ENCODE peak calls at places on chromosome 5, in nine cellular contexts. N, M, Q, J, B, K, L, D and U are unnamed samples.

GRCh38 chr5:75734913-75735789 is 17.9 kb upstream of the POC5 start:
- DNase-seq in M (peak; percentile 10), B (peak; percentile 43), K (peak; percentile 58), Q (peak; percentile 16), L (no peak), N (peak; percentile 4), J (peak; percentile 73), D (no peak), U (peak; percentile 46)

GRCh38 chr5:170596482-170596881 is 92.7 kb downstream of the KCNIP1 start:
- DNase-seq in M (no peak), L (no peak), D (no peak), K (no peak), J (peak; percentile 11), Q (no peak), B (no peak), N (no peak), U (no peak)

GRCh38 chr5:137096149-137097103 is 402.7 kb downstream of the SPOCK1 start:
- DNase-seq in L (no peak), D (peak; percentile 76), B (no peak), Q (peak; percentile 57), M (no peak), J (no peak), K (no peak), N (peak; percentile 27), U (peak; percentile 81)

GRCh38 chr5:37776826-37777225 is 63.0 kb downstream of the GDNF start:
- DNase-seq in Q (no peak), J (no peak), M (no peak), B (no peak), K (no peak), D (peak; percentile 86), N (peak; percentile 45), L (no peak), U (peak; percentile 77)

GRCh38 chr5:158384535-158385421 is 525.8 kb upstream of the CLINT1 start:
- DNase-seq in Q (peak; percentile 97), N (peak; percentile 97), M (no peak), L (no peak), K (no peak), J (no peak), D (peak; percentile 98), B (no peak), U (peak; percentile 77)

GRCh38 chr5:178683758-178684157 is 46.7 kb downstream of the ZNF354A start:
- DNase-seq in J (no peak), Q (no peak), N (no peak), B (no peak), D (no peak), L (no peak), K (no peak), M (no peak), U (no peak)

GRCh38 chr5:93582677-93583524 is at the start of gene NR2F1:
- DNase-seq in N (peak; percentile 99), B (peak; percentile 99), Q (peak; percentile 92), J (peak; percentile 95), L (peak; percentile 96), K (peak; percentile 95), D (peak; percentile 100), M (no peak), U (peak; percentile 98)

GRCh38 chr5:132557425-132557805 is 638 bp downstream of the RAD50 start:
- DNase-seq in L (peak; percentile 48), B (peak; percentile 82), M (peak; percentile 73), K (peak; percentile 56), Q (peak; percentile 33), N (peak; percentile 29), J (peak; percentile 78), D (peak; percentile 11), U (peak; percentile 50)

GRCh38 chr5:160831801-160832200 is 20.2 kb downstream of the ATP10B start:
- DNase-seq in K (no peak), Q (peak; percentile 14), N (no peak), L (no peak), J (no peak), D (no peak), M (no peak), B (no peak), U (no peak)

GRCh38 chr5:147223951-147224791 is 10.7 kb upstream of the STK32A start:
- DNase-seq in B (peak; percentile 8), N (peak; percentile 42), M (peak; percentile 3), D (peak; percentile 32), J (peak; percentile 59), L (no peak), Q (peak; percentile 21), K (peak; percentile 70), U (peak; percentile 83)

GRCh38 chr5:95864456-95864855 is 41.9 kb upstream of the GLRX start:
- DNase-seq in M (no peak), Q (no peak), K (no peak), B (no peak), D (no peak), N (no peak), L (no peak), J (no peak), U (no peak)

GRCh38 chr5:36060516-36060885 is 6.2 kb downstream of the UGT3A2 start:
- DNase-seq in D (no peak), M (peak; percentile 30), B (no peak), Q (no peak), L (no peak), J (peak; percentile 34), K (no peak), N (no peak), U (no peak)

GRCh38 chr5:149775785-149776184 is 45.7 kb downstream of the PPARGC1B start:
- DNase-seq in M (peak; percentile 61), J (peak; percentile 58), B (peak; percentile 25), D (no peak), N (no peak), L (no peak), Q (peak; percentile 20), K (peak; percentile 41), U (no peak)

GRCh38 chr5:55062039-55062779 is 38.2 kb downstream of the GZMK start:
- DNase-seq in L (no peak), K (no peak), B (no peak), D (no peak), J (no peak), M (no peak), Q (no peak), N (no peak), U (no peak)

GRCh38 chr5:71533614-71534013 is 53.5 kb upstream of the MCCC2 start:
- DNase-seq in D (no peak), J (peak; percentile 1), K (no peak), L (no peak), B (no peak), Q (peak; percentile 12), N (peak; percentile 38), M (peak; percentile 23), U (peak; percentile 27)

GRCh38 chr5:152701305-152701704 is 296.2 kb upstream of the NMUR2 start:
- DNase-seq in N (no peak), L (no peak), Q (no peak), J (no peak), M (no peak), B (no peak), D (no peak), K (no peak), U (no peak)

GRCh38 chr5:115267617-115268016 is 4.9 kb upstream of the PGGT1B start:
- DNase-seq in L (peak; percentile 55), K (no peak), B (no peak), Q (peak; percentile 17), D (peak; percentile 53), N (peak; percentile 83), M (no peak), J (no peak), U (no peak)

GRCh38 chr5:100502684-100503083 is 32.5 kb upstream of the FAM174A start:
- DNase-seq in M (no peak), D (no peak), N (no peak), J (no peak), L (no peak), K (no peak), Q (no peak), B (no peak), U (no peak)

GRCh38 chr5:157271740-157272271 is 5.9 kb downstream of the CYFIP2 start:
- DNase-seq in Q (no peak), N (no peak), L (no peak), D (no peak), K (no peak), B (no peak), M (peak; percentile 98), J (no peak), U (no peak)

GRCh38 chr5:107359916-107360234 is 310.9 kb downstream of the EFNA5 start:
- DNase-seq in D (no peak), L (no peak), N (no peak), B (no peak), Q (peak; percentile 21), M (peak; percentile 60), J (no peak), K (no peak), U (no peak)
- H3K4me2 ChIP-seq in D (no peak overlapping the region), L (no peak overlapping the region), N (no peak overlapping the region), B (no peak overlapping the region), Q (no peak overlapping the region), M (peak overlapping the region; percentile 18), J (no peak overlapping the region), K (no peak overlapping the region), U (no peak overlapping the region)

GRCh38 chr5:73446631-73447233 is 1.8 kb downstream of the FOXD1 start:
- DNase-seq in N (no peak), Q (no peak), K (peak; percentile 58), M (no peak), D (no peak), B (no peak), L (no peak), J (peak; percentile 41), U (no peak)
- H3K4me2 ChIP-seq in N (peak overlapping the region; percentile 69), Q (peak overlapping the region; percentile 74), K (peak overlapping the region; percentile 78), M (peak overlapping the region; percentile 59), D (peak overlapping the region; percentile 83), B (peak overlapping the region; percentile 51), L (peak overlapping the region; percentile 85), J (peak overlapping the region; percentile 60), U (peak overlapping the region; percentile 84)

DNA sequence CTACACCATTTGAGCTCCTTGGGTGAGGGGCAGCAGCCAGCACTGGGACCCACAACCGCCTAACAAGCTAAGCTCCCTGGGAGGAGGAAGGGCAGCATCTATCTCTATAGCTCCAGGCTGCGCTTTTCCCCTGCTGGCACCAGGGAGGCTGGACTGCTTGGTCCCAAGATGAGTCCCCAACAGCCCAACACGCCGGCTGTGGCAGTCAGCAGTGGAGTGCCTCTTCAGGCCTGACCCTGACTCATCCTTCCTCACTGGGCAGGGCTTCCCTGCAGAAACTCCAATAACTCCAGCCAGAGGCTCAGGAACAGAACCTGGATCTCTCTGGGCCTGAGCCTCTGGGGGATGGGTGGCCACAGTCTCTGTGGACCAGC is 113.7 kb upstream of the ADAMTS16 start:
- DNase-seq in J (no peak), M (no peak), D (no peak), Q (no peak), K (no peak), L (no peak), B (no peak), N (no peak), U (no peak)
- H3K4me2 ChIP-seq in J (no peak overlapping the region), M (no peak overlapping the region), D (no peak overlapping the region), Q (no peak overlapping the region), K (no peak overlapping the region), L (peak overlapping the region; percentile 77), B (peak overlapping the region; percentile 82), N (no peak overlapping the region), U (no peak overlapping the region)

GRCh38 chr5:150789431-150789830 is 10.9 kb downstream of the SMIM3 start:
- DNase-seq in J (peak; percentile 24), N (no peak), D (no peak), L (no peak), K (peak; percentile 25), M (no peak), Q (no peak), B (no peak), U (no peak)
- H3K4me2 ChIP-seq in J (no peak overlapping the region), N (peak overlapping the region; percentile 70), D (peak overlapping the region; percentile 81), L (no peak overlapping the region), K (no peak overlapping the region), M (no peak overlapping the region), Q (peak overlapping the region; percentile 78), B (no peak overlapping the region), U (peak overlapping the region; percentile 65)

GRCh38 chr5:73370620-73371583 is 77.7 kb downstream of the FOXD1 start:
- DNase-seq in Q (peak; percentile 99), N (peak; percentile 98), J (peak; percentile 91), B (no peak), D (peak; percentile 96), L (peak; percentile 98), K (no peak), M (no peak), U (peak; percentile 87)
- H3K4me2 ChIP-seq in Q (peak overlapping the region; percentile 17), N (peak overlapping the region; percentile 63), J (no peak overlapping the region), B (no peak overlapping the region), D (peak overlapping the region; percentile 80), L (peak overlapping the region; percentile 67), K (no peak overlapping the region), M (no peak overlapping the region), U (peak overlapping the region; percentile 65)